ENCODE peak calls at places on chromosomes 2 and 18, in seven cellular contexts. U is HCT116, G is GM23338, K is A549, M is Panc1, B is HepG2, X is SK-N-SH. L is an unnamed sample.
A peak's percentile ranks its signal among the peaks of the same experiment; 100 is the strongest.

GRCh38 chr2:209592106-209592505 is 168.3 kb downstream of the MAP2 start:
- DNase-seq in G (no peak), M (no peak), K (no peak), B (no peak), U (no peak), X (no peak), L (no peak)

GRCh38 chr2:64374686-64375085 is 79.3 kb upstream of the LGALSL start:
- DNase-seq in U (no peak), M (no peak), K (no peak), X (no peak), B (no peak), G (no peak), L (no peak)

GRCh38 chr2:64866797-64867196 is 122.4 kb upstream of the SLC1A4 start:
- DNase-seq in U (no peak), M (no peak), B (no peak), G (no peak), X (no peak), K (no peak), L (no peak)

GRCh38 chr2:242029422-242030225 is 160.1 kb downstream of the RTP5 start:
- DNase-seq in K (no peak), U (no peak), M (no peak), X (no peak), G (no peak), B (no peak), L (no peak)

GRCh38 chr18:55069497-55069896 is 110.2 kb upstream of the CCDC68 start:
- DNase-seq in M (no peak), X (no peak), B (no peak), G (no peak), U (no peak), K (no peak), L (no peak)

GRCh38 chr18:49997468-49998045 is 184.2 kb upstream of the ACAA2 start:
- DNase-seq in G (no peak), B (no peak), X (no peak), K (no peak), U (no peak), M (no peak), L (no peak)

GRCh38 chr2:186853871-186854435 is 5.0 kb upstream of the ZSWIM2 start:
- DNase-seq in G (no peak), X (no peak), K (no peak), M (no peak), B (no peak), U (no peak), L (no peak)

GRCh38 chr2:236128321-236128720 is 39.9 kb downstream of the GBX2 start:
- DNase-seq in G (no peak), X (no peak), U (no peak), M (no peak), K (no peak), B (no peak), L (no peak)

GRCh38 chr2:64852771-64853241 is 136.4 kb upstream of the SLC1A4 start:
- DNase-seq in K (no peak), X (no peak), M (no peak), G (no peak), U (no peak), B (no peak), L (peak; percentile 82)

GRCh38 chr2:215171826-215172225 is 33.4 kb upstream of the ABCA12 start:
- DNase-seq in K (no peak), G (no peak), X (no peak), M (no peak), B (no peak), U (no peak), L (no peak)

GRCh38 chr2:127044977-127045654 is 61.8 kb downstream of the BIN1 start:
- DNase-seq in K (no peak), M (no peak), X (peak; percentile 26), B (no peak), U (no peak), G (no peak), L (no peak)

GRCh38 chr18:3832211-3832610 is 382.2 kb downstream of the TGIF1 start:
- DNase-seq in M (no peak), U (no peak), X (no peak), B (no peak), G (no peak), K (no peak), L (no peak)

GRCh38 chr2:240627736-240628506 is 2.6 kb downstream of the GPR35 start:
- DNase-seq in M (no peak), U (no peak), G (no peak), B (no peak), K (no peak), X (peak; percentile 20), L (no peak)

GRCh38 chr2:219684721-219685689 is 57.6 kb downstream of the SLC4A3 start:
- DNase-seq in B (peak; percentile 61), G (peak; percentile 89), K (no peak), U (peak; percentile 90), M (peak; percentile 43), X (no peak), L (no peak)

GRCh38 chr18:58856881-58857280 is 7.8 kb upstream of the ZNF532 start:
- DNase-seq in X (no peak), G (no peak), K (no peak), M (no peak), B (no peak), U (no peak), L (no peak)

GRCh38 chr2:216546231-216546630 is 47.6 kb downstream of the RPL37A start:
- DNase-seq in G (no peak), K (no peak), M (no peak), X (no peak), U (no peak), B (no peak), L (no peak)

GRCh38 chr2:178804791-178805190 is 2.4 kb downstream of the TTN start:
- DNase-seq in U (peak; percentile 39), B (peak; percentile 22), M (no peak), X (peak; percentile 37), G (peak; percentile 78), K (peak; percentile 30), L (no peak)

GRCh38 chr2:200592414-200593075 is 6.7 kb downstream of the AOX1 start:
- DNase-seq in B (peak; percentile 62), M (no peak), X (no peak), U (no peak), K (no peak), G (peak; percentile 32), L (no peak)

GRCh38 chr2:189411860-189412259 is 29.4 kb upstream of the WDR75 start:
- DNase-seq in G (no peak), B (no peak), K (no peak), U (no peak), M (no peak), X (no peak), L (no peak)

GRCh38 chr2:225040862-225041209 is 1.4 kb downstream of the DOCK10 start:
- DNase-seq in X (peak; percentile 25), B (no peak), K (peak; percentile 21), G (no peak), U (no peak), M (no peak), L (no peak)

GRCh38 chr2:191710411-191710900 is 32.5 kb downstream of the NABP1 start:
- DNase-seq in B (no peak), U (no peak), X (no peak), G (no peak), K (no peak), M (no peak), L (no peak)

GRCh38 chr18:70931942-70932814 is 643.3 kb downstream of the SOCS6 start:
- DNase-seq in M (no peak), U (no peak), X (peak; percentile 24), B (peak; percentile 3), G (peak; percentile 28), K (no peak), L (no peak)
- TF ChIP-seq REST in M (no peak), U (no peak), X (no peak), B (no peak), G (no peak), K (no peak), L (no peak)

DNA sequence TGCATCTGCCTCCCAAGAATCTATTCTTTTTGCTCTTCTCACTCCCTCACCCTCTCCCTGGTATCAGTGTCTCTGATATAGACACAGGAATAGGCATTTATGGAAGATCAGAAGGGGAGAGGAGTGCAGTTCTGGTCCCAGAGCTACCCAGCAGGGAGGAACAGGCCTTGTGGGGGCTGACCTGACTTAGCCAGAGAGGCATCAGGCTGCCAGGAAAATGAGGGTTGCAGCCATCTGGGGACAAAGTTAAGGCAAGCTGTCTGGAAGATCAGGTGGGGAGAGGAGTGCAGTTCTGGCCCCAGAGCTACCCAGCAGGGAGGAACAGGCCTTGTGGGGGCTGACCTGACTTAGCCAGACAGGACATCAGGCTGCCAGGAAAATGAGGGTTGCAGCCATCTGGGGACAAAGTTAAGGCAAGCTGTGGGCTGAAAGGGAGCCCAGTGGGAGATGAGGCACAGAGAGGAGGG is 69.9 kb upstream of the HK2 start:
- DNase-seq in B (no peak), K (no peak), G (no peak), U (no peak), M (no peak), X (no peak), L (no peak)
- H3K27ac ChIP-seq in B (peak overlapping the region; percentile 81), K (no peak overlapping the region), G (no peak overlapping the region), U (no peak overlapping the region), M (no peak overlapping the region), X (no peak overlapping the region), L (peak overlapping the region; percentile 28)

DNA sequence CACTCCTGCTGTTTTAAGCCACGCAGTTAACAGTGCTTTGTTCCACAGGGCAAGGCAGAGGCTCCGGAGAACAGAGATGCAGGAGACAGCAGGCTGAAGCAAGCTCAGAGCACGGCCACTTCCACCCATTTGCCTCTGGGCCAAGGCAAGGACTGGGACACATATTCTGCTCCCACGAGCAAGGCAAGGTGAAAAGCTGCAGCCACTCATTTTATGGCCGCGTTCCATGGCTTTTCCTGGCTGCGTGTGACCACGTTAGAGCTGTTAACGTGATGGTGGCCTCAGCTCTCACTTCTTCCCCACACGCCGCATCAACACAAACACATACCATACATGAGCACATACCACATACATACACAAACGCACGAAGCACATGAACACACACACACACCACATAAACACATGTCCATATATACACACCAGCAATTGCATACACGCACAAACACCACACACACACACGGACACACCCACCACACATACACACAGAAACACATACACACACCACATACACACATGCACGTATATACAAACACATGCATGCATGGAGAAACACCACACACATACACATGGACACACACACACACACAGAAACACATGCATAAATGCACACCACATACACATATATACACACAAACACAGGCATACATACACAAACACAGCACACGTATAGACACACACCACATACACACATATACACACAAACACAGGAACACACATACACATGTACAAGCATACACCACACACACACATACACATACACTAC is 521.1 kb upstream of the MYT1L start:
- DNase-seq in M (no peak), U (no peak), X (no peak), B (no peak), K (no peak), G (no peak), L (no peak)
- TF ChIP-seq REST in M (no peak), U (no peak), X (no peak), B (no peak), K (no peak), G (no peak), L (no peak)

GRCh38 chr2:30231726-30232026 is 342 bp downstream of the LBH start:
- DNase-seq in M (no peak), B (no peak), G (no peak), K (peak; percentile 87), U (no peak), X (no peak), L (peak; percentile 25)
- H3K27ac ChIP-seq in M (no peak overlapping the region), B (no peak overlapping the region), G (no peak overlapping the region), K (peak overlapping the region; percentile 92), U (no peak overlapping the region), X (peak overlapping the region; percentile 62), L (no peak overlapping the region)

GRCh38 chr2:33210626-33211025 is 263.9 kb downstream of the LTBP1 start:
- DNase-seq in M (peak; percentile 74), X (no peak), G (peak; percentile 10), U (no peak), K (peak; percentile 49), B (no peak), L (no peak)
- TF ChIP-seq REST in M (no peak), X (peak; percentile 69), G (no peak), U (no peak), K (no peak), B (no peak), L (no peak)

GRCh38 chr2:9001229-9001628 is 2.3 kb downstream of the MBOAT2 start:
- DNase-seq in X (no peak), B (no peak), M (peak; percentile 65), U (no peak), G (no peak), K (peak; percentile 20), L (no peak)
- H3K27ac ChIP-seq in X (no peak overlapping the region), B (no peak overlapping the region), M (no peak overlapping the region), U (no peak overlapping the region), G (no peak overlapping the region), K (no peak overlapping the region), L (no peak overlapping the region)